ENCODE peak calls at places on chromosome 5, in nine cellular contexts. One of them, this sample, is unnamed.

GRCh38 chr5:53399921-53400697 is 80.3 kb upstream of the FST start:
- DNase-seq in activated T-cell treated with anti-CD3 and anti-CD28 coated beads for 24 hours: no peak
- DNase-seq in H54: no peak
- DNase-seq in NAMALWA: no peak
- DNase-seq in activated T-helper 9 cell treated with anti-CD3 and anti-CD28 coated beads, Interleukin-2, amount 50 U/mL, for 16 hours: no peak
- DNase-seq in activated CD8-positive, alpha-beta memory T cell treated with anti-CD3 and anti-CD28 coated beads for 48 hours: no peak
- DNase-seq in neural crest cell: no peak
- DNase-seq in NCI-H1694 treated with DMSO at 0.1 percent for 48 hours: no peak
- DNase-seq in natural killer cell: no peak
- DNase-seq in this sample: no peak

GRCh38 chr5:160496334-160496733 is 74.7 kb downstream of the PTTG1 start:
- DNase-seq in H54: no peak
- DNase-seq in activated T-cell treated with anti-CD3 and anti-CD28 coated beads for 24 hours: no peak
- DNase-seq in NAMALWA: no peak
- DNase-seq in activated CD8-positive, alpha-beta memory T cell treated with anti-CD3 and anti-CD28 coated beads for 48 hours: no peak
- DNase-seq in natural killer cell: no peak
- DNase-seq in activated T-helper 9 cell treated with anti-CD3 and anti-CD28 coated beads, Interleukin-2, amount 50 U/mL, for 16 hours: no peak
- DNase-seq in neural crest cell: no peak
- DNase-seq in NCI-H1694 treated with DMSO at 0.1 percent for 48 hours: no peak
- DNase-seq in this sample: no peak

GRCh38 chr5:56088967-56089829 is 94.4 kb upstream of the IL6ST start:
- DNase-seq in NCI-H1694 treated with DMSO at 0.1 percent for 48 hours: no peak
- DNase-seq in neural crest cell: no peak
- DNase-seq in natural killer cell: no peak
- DNase-seq in H54: peak; percentile 31
- DNase-seq in NAMALWA: no peak
- DNase-seq in activated T-helper 9 cell treated with anti-CD3 and anti-CD28 coated beads, Interleukin-2, amount 50 U/mL, for 16 hours: no peak
- DNase-seq in activated T-cell treated with anti-CD3 and anti-CD28 coated beads for 24 hours: no peak
- DNase-seq in activated CD8-positive, alpha-beta memory T cell treated with anti-CD3 and anti-CD28 coated beads for 48 hours: no peak
- DNase-seq in this sample: peak; percentile 46

GRCh38 chr5:95863383-95863757 is 40.8 kb upstream of the GLRX start:
- DNase-seq in neural crest cell: no peak
- DNase-seq in NCI-H1694 treated with DMSO at 0.1 percent for 48 hours: no peak
- DNase-seq in activated T-cell treated with anti-CD3 and anti-CD28 coated beads for 24 hours: no peak
- DNase-seq in activated CD8-positive, alpha-beta memory T cell treated with anti-CD3 and anti-CD28 coated beads for 48 hours: no peak
- DNase-seq in activated T-helper 9 cell treated with anti-CD3 and anti-CD28 coated beads, Interleukin-2, amount 50 U/mL, for 16 hours: no peak
- DNase-seq in NAMALWA: no peak
- DNase-seq in H54: no peak
- DNase-seq in natural killer cell: no peak
- DNase-seq in this sample: no peak

GRCh38 chr5:35876922-35877321 is 20.2 kb downstream of the IL7R start:
- DNase-seq in activated T-helper 9 cell treated with anti-CD3 and anti-CD28 coated beads, Interleukin-2, amount 50 U/mL, for 16 hours: no peak
- DNase-seq in natural killer cell: no peak
- DNase-seq in NAMALWA: no peak
- DNase-seq in H54: no peak
- DNase-seq in NCI-H1694 treated with DMSO at 0.1 percent for 48 hours: no peak
- DNase-seq in activated CD8-positive, alpha-beta memory T cell treated with anti-CD3 and anti-CD28 coated beads for 48 hours: no peak
- DNase-seq in activated T-cell treated with anti-CD3 and anti-CD28 coated beads for 24 hours: no peak
- DNase-seq in neural crest cell: no peak
- DNase-seq in this sample: peak; percentile 3

GRCh38 chr5:6483880-6484382 is 35.3 kb downstream of the UBE2QL1 start:
- DNase-seq in H54: no peak
- DNase-seq in neural crest cell: no peak
- DNase-seq in NAMALWA: no peak
- DNase-seq in activated T-helper 9 cell treated with anti-CD3 and anti-CD28 coated beads, Interleukin-2, amount 50 U/mL, for 16 hours: no peak
- DNase-seq in activated CD8-positive, alpha-beta memory T cell treated with anti-CD3 and anti-CD28 coated beads for 48 hours: no peak
- DNase-seq in natural killer cell: no peak
- DNase-seq in activated T-cell treated with anti-CD3 and anti-CD28 coated beads for 24 hours: no peak
- DNase-seq in NCI-H1694 treated with DMSO at 0.1 percent for 48 hours: no peak
- DNase-seq in this sample: no peak

GRCh38 chr5:134503088-134503936 is 22.2 kb upstream of the JADE2 start:
- DNase-seq in neural crest cell: no peak
- DNase-seq in H54: peak; percentile 85
- DNase-seq in activated T-cell treated with anti-CD3 and anti-CD28 coated beads for 24 hours: peak; percentile 58
- DNase-seq in activated T-helper 9 cell treated with anti-CD3 and anti-CD28 coated beads, Interleukin-2, amount 50 U/mL, for 16 hours: peak; percentile 46
- DNase-seq in activated CD8-positive, alpha-beta memory T cell treated with anti-CD3 and anti-CD28 coated beads for 48 hours: peak; percentile 45
- DNase-seq in natural killer cell: no peak
- DNase-seq in NCI-H1694 treated with DMSO at 0.1 percent for 48 hours: no peak
- DNase-seq in NAMALWA: no peak
- DNase-seq in this sample: peak; percentile 97

GRCh38 chr5:50302815-50303490 is 138.1 kb downstream of the EMB start:
- DNase-seq in NAMALWA: no peak
- DNase-seq in neural crest cell: no peak
- DNase-seq in activated CD8-positive, alpha-beta memory T cell treated with anti-CD3 and anti-CD28 coated beads for 48 hours: no peak
- DNase-seq in natural killer cell: no peak
- DNase-seq in NCI-H1694 treated with DMSO at 0.1 percent for 48 hours: no peak
- DNase-seq in activated T-cell treated with anti-CD3 and anti-CD28 coated beads for 24 hours: no peak
- DNase-seq in H54: peak; percentile 10
- DNase-seq in activated T-helper 9 cell treated with anti-CD3 and anti-CD28 coated beads, Interleukin-2, amount 50 U/mL, for 16 hours: no peak
- DNase-seq in this sample: peak; percentile 72

GRCh38 chr5:94335936-94336335 is 282.5 kb downstream of the KIAA0825 start:
- DNase-seq in NCI-H1694 treated with DMSO at 0.1 percent for 48 hours: no peak
- DNase-seq in neural crest cell: no peak
- DNase-seq in activated T-helper 9 cell treated with anti-CD3 and anti-CD28 coated beads, Interleukin-2, amount 50 U/mL, for 16 hours: no peak
- DNase-seq in H54: no peak
- DNase-seq in NAMALWA: no peak
- DNase-seq in activated CD8-positive, alpha-beta memory T cell treated with anti-CD3 and anti-CD28 coated beads for 48 hours: no peak
- DNase-seq in natural killer cell: no peak
- DNase-seq in activated T-cell treated with anti-CD3 and anti-CD28 coated beads for 24 hours: no peak
- DNase-seq in this sample: no peak

GRCh38 chr5:59810041-59810440 is 83.5 kb downstream of the PDE4D start:
- DNase-seq in activated T-cell treated with anti-CD3 and anti-CD28 coated beads for 24 hours: peak; percentile 46
- DNase-seq in neural crest cell: peak; percentile 77
- DNase-seq in NAMALWA: peak; percentile 68
- DNase-seq in NCI-H1694 treated with DMSO at 0.1 percent for 48 hours: peak; percentile 53
- DNase-seq in H54: no peak
- DNase-seq in natural killer cell: peak; percentile 51
- DNase-seq in activated CD8-positive, alpha-beta memory T cell treated with anti-CD3 and anti-CD28 coated beads for 48 hours: peak; percentile 23
- DNase-seq in activated T-helper 9 cell treated with anti-CD3 and anti-CD28 coated beads, Interleukin-2, amount 50 U/mL, for 16 hours: peak; percentile 41
- DNase-seq in this sample: peak; percentile 56

GRCh38 chr5:68648944-68649874 is 433.7 kb downstream of the PIK3R1 start:
- DNase-seq in NAMALWA: no peak
- DNase-seq in NCI-H1694 treated with DMSO at 0.1 percent for 48 hours: no peak
- DNase-seq in activated CD8-positive, alpha-beta memory T cell treated with anti-CD3 and anti-CD28 coated beads for 48 hours: no peak
- DNase-seq in activated T-helper 9 cell treated with anti-CD3 and anti-CD28 coated beads, Interleukin-2, amount 50 U/mL, for 16 hours: no peak
- DNase-seq in neural crest cell: no peak
- DNase-seq in activated T-cell treated with anti-CD3 and anti-CD28 coated beads for 24 hours: no peak
- DNase-seq in natural killer cell: no peak
- DNase-seq in H54: no peak
- DNase-seq in this sample: no peak

GRCh38 chr5:103208460-103208859 is 50.1 kb upstream of the MACIR start:
- DNase-seq in NCI-H1694 treated with DMSO at 0.1 percent for 48 hours: no peak
- DNase-seq in activated T-cell treated with anti-CD3 and anti-CD28 coated beads for 24 hours: no peak
- DNase-seq in natural killer cell: no peak
- DNase-seq in H54: no peak
- DNase-seq in activated T-helper 9 cell treated with anti-CD3 and anti-CD28 coated beads, Interleukin-2, amount 50 U/mL, for 16 hours: no peak
- DNase-seq in NAMALWA: no peak
- DNase-seq in activated CD8-positive, alpha-beta memory T cell treated with anti-CD3 and anti-CD28 coated beads for 48 hours: no peak
- DNase-seq in neural crest cell: no peak
- DNase-seq in this sample: no peak

GRCh38 chr5:139787568-139788293 is 7.9 kb upstream of the PSD2 start:
- DNase-seq in H54: peak; percentile 95
- DNase-seq in activated CD8-positive, alpha-beta memory T cell treated with anti-CD3 and anti-CD28 coated beads for 48 hours: peak; percentile 98
- DNase-seq in natural killer cell: peak; percentile 89
- DNase-seq in NCI-H1694 treated with DMSO at 0.1 percent for 48 hours: peak; percentile 52
- DNase-seq in NAMALWA: peak; percentile 80
- DNase-seq in activated T-helper 9 cell treated with anti-CD3 and anti-CD28 coated beads, Interleukin-2, amount 50 U/mL, for 16 hours: peak; percentile 78
- DNase-seq in activated T-cell treated with anti-CD3 and anti-CD28 coated beads for 24 hours: peak; percentile 83
- DNase-seq in neural crest cell: peak; percentile 99
- DNase-seq in this sample: peak; percentile 75

GRCh38 chr5:59069438-59070079 is 486.7 kb downstream of the RAB3C start:
- DNase-seq in activated T-helper 9 cell treated with anti-CD3 and anti-CD28 coated beads, Interleukin-2, amount 50 U/mL, for 16 hours: no peak
- DNase-seq in natural killer cell: no peak
- DNase-seq in H54: peak; percentile 36
- DNase-seq in activated CD8-positive, alpha-beta memory T cell treated with anti-CD3 and anti-CD28 coated beads for 48 hours: no peak
- DNase-seq in activated T-cell treated with anti-CD3 and anti-CD28 coated beads for 24 hours: no peak
- DNase-seq in neural crest cell: no peak
- DNase-seq in NAMALWA: no peak
- DNase-seq in NCI-H1694 treated with DMSO at 0.1 percent for 48 hours: peak; percentile 65
- DNase-seq in this sample: peak; percentile 92

GRCh38 chr5:178338750-178339144 is 106.1 kb upstream of the PHYKPL start:
- DNase-seq in activated T-helper 9 cell treated with anti-CD3 and anti-CD28 coated beads, Interleukin-2, amount 50 U/mL, for 16 hours: no peak
- DNase-seq in neural crest cell: no peak
- DNase-seq in H54: no peak
- DNase-seq in natural killer cell: no peak
- DNase-seq in NCI-H1694 treated with DMSO at 0.1 percent for 48 hours: peak; percentile 53
- DNase-seq in activated CD8-positive, alpha-beta memory T cell treated with anti-CD3 and anti-CD28 coated beads for 48 hours: no peak
- DNase-seq in activated T-cell treated with anti-CD3 and anti-CD28 coated beads for 24 hours: no peak
- DNase-seq in NAMALWA: no peak
- DNase-seq in this sample: no peak

GRCh38 chr5:168215646-168216045 is 75.8 kb upstream of the WWC1 start:
- DNase-seq in natural killer cell: no peak
- DNase-seq in activated T-cell treated with anti-CD3 and anti-CD28 coated beads for 24 hours: no peak
- DNase-seq in H54: no peak
- DNase-seq in NCI-H1694 treated with DMSO at 0.1 percent for 48 hours: no peak
- DNase-seq in activated T-helper 9 cell treated with anti-CD3 and anti-CD28 coated beads, Interleukin-2, amount 50 U/mL, for 16 hours: no peak
- DNase-seq in neural crest cell: no peak
- DNase-seq in activated CD8-positive, alpha-beta memory T cell treated with anti-CD3 and anti-CD28 coated beads for 48 hours: no peak
- DNase-seq in NAMALWA: no peak
- DNase-seq in this sample: no peak

GRCh38 chr5:113578091-113578490 is 64.6 kb downstream of the YTHDC2 start:
- DNase-seq in NCI-H1694 treated with DMSO at 0.1 percent for 48 hours: no peak
- DNase-seq in activated CD8-positive, alpha-beta memory T cell treated with anti-CD3 and anti-CD28 coated beads for 48 hours: no peak
- DNase-seq in neural crest cell: no peak
- DNase-seq in NAMALWA: no peak
- DNase-seq in H54: no peak
- DNase-seq in natural killer cell: no peak
- DNase-seq in activated T-cell treated with anti-CD3 and anti-CD28 coated beads for 24 hours: no peak
- DNase-seq in activated T-helper 9 cell treated with anti-CD3 and anti-CD28 coated beads, Interleukin-2, amount 50 U/mL, for 16 hours: no peak
- DNase-seq in this sample: no peak

GRCh38 chr5:120152472-120152871 is 311.6 kb upstream of the PRR16 start:
- DNase-seq in natural killer cell: no peak
- DNase-seq in H54: no peak
- DNase-seq in NCI-H1694 treated with DMSO at 0.1 percent for 48 hours: no peak
- DNase-seq in neural crest cell: no peak
- DNase-seq in activated T-cell treated with anti-CD3 and anti-CD28 coated beads for 24 hours: no peak
- DNase-seq in activated CD8-positive, alpha-beta memory T cell treated with anti-CD3 and anti-CD28 coated beads for 48 hours: no peak
- DNase-seq in NAMALWA: no peak
- DNase-seq in activated T-helper 9 cell treated with anti-CD3 and anti-CD28 coated beads, Interleukin-2, amount 50 U/mL, for 16 hours: no peak
- DNase-seq in this sample: no peak

GRCh38 chr5:60339691-60340191 is 360.2 kb downstream of the DEPDC1B start:
- DNase-seq in H54: no peak
- DNase-seq in activated T-helper 9 cell treated with anti-CD3 and anti-CD28 coated beads, Interleukin-2, amount 50 U/mL, for 16 hours: no peak
- DNase-seq in activated CD8-positive, alpha-beta memory T cell treated with anti-CD3 and anti-CD28 coated beads for 48 hours: no peak
- DNase-seq in NAMALWA: no peak
- DNase-seq in NCI-H1694 treated with DMSO at 0.1 percent for 48 hours: no peak
- DNase-seq in neural crest cell: no peak
- DNase-seq in activated T-cell treated with anti-CD3 and anti-CD28 coated beads for 24 hours: no peak
- DNase-seq in natural killer cell: no peak
- DNase-seq in this sample: no peak

GRCh38 chr5:103804714-103805113 is 242.1 kb upstream of the NUDT12 start:
- DNase-seq in natural killer cell: no peak
- DNase-seq in activated CD8-positive, alpha-beta memory T cell treated with anti-CD3 and anti-CD28 coated beads for 48 hours: no peak
- DNase-seq in H54: no peak
- DNase-seq in activated T-helper 9 cell treated with anti-CD3 and anti-CD28 coated beads, Interleukin-2, amount 50 U/mL, for 16 hours: no peak
- DNase-seq in neural crest cell: no peak
- DNase-seq in NAMALWA: no peak
- DNase-seq in activated T-cell treated with anti-CD3 and anti-CD28 coated beads for 24 hours: no peak
- DNase-seq in NCI-H1694 treated with DMSO at 0.1 percent for 48 hours: no peak
- DNase-seq in this sample: no peak

GRCh38 chr5:6637022-6637421 is 3.8 kb downstream of the SRD5A1 start:
- DNase-seq in neural crest cell: no peak
- DNase-seq in activated T-cell treated with anti-CD3 and anti-CD28 coated beads for 24 hours: no peak
- DNase-seq in NAMALWA: no peak
- DNase-seq in H54: no peak
- DNase-seq in activated T-helper 9 cell treated with anti-CD3 and anti-CD28 coated beads, Interleukin-2, amount 50 U/mL, for 16 hours: no peak
- DNase-seq in natural killer cell: no peak
- DNase-seq in activated CD8-positive, alpha-beta memory T cell treated with anti-CD3 and anti-CD28 coated beads for 48 hours: no peak
- DNase-seq in NCI-H1694 treated with DMSO at 0.1 percent for 48 hours: no peak
- DNase-seq in this sample: no peak

GRCh38 chr5:173535976-173536639 is 80.3 kb downstream of the BOD1 start:
- DNase-seq in H54: no peak
- DNase-seq in NCI-H1694 treated with DMSO at 0.1 percent for 48 hours: no peak
- DNase-seq in NAMALWA: no peak
- DNase-seq in activated T-cell treated with anti-CD3 and anti-CD28 coated beads for 24 hours: no peak
- DNase-seq in natural killer cell: no peak
- DNase-seq in neural crest cell: no peak
- DNase-seq in activated T-helper 9 cell treated with anti-CD3 and anti-CD28 coated beads, Interleukin-2, amount 50 U/mL, for 16 hours: no peak
- DNase-seq in activated CD8-positive, alpha-beta memory T cell treated with anti-CD3 and anti-CD28 coated beads for 48 hours: no peak
- DNase-seq in this sample: no peak

GRCh38 chr5:142685418-142686209 is at the start of gene FGF1:
- DNase-seq in activated T-cell treated with anti-CD3 and anti-CD28 coated beads for 24 hours: no peak
- DNase-seq in natural killer cell: no peak
- DNase-seq in activated T-helper 9 cell treated with anti-CD3 and anti-CD28 coated beads, Interleukin-2, amount 50 U/mL, for 16 hours: no peak
- DNase-seq in H54: no peak
- DNase-seq in neural crest cell: no peak
- DNase-seq in NCI-H1694 treated with DMSO at 0.1 percent for 48 hours: no peak
- DNase-seq in activated CD8-positive, alpha-beta memory T cell treated with anti-CD3 and anti-CD28 coated beads for 48 hours: no peak
- DNase-seq in NAMALWA: no peak
- DNase-seq in this sample: no peak

GRCh38 chr5:135019314-135019713 is 14.7 kb downstream of the PITX1 start:
- DNase-seq in natural killer cell: no peak
- DNase-seq in neural crest cell: no peak
- DNase-seq in NCI-H1694 treated with DMSO at 0.1 percent for 48 hours: no peak
- DNase-seq in NAMALWA: no peak
- DNase-seq in activated T-cell treated with anti-CD3 and anti-CD28 coated beads for 24 hours: no peak
- DNase-seq in activated CD8-positive, alpha-beta memory T cell treated with anti-CD3 and anti-CD28 coated beads for 48 hours: no peak
- DNase-seq in H54: no peak
- DNase-seq in activated T-helper 9 cell treated with anti-CD3 and anti-CD28 coated beads, Interleukin-2, amount 50 U/mL, for 16 hours: no peak
- DNase-seq in this sample: no peak

GRCh38 chr5:95471447-95471846 is 80.3 kb downstream of the FAM81B start:
- DNase-seq in natural killer cell: no peak
- DNase-seq in H54: no peak
- DNase-seq in NAMALWA: no peak
- DNase-seq in activated T-cell treated with anti-CD3 and anti-CD28 coated beads for 24 hours: no peak
- DNase-seq in neural crest cell: no peak
- DNase-seq in activated CD8-positive, alpha-beta memory T cell treated with anti-CD3 and anti-CD28 coated beads for 48 hours: no peak
- DNase-seq in NCI-H1694 treated with DMSO at 0.1 percent for 48 hours: no peak
- DNase-seq in activated T-helper 9 cell treated with anti-CD3 and anti-CD28 coated beads, Interleukin-2, amount 50 U/mL, for 16 hours: no peak
- DNase-seq in this sample: no peak

GRCh38 chr5:1919209-1919566 is 36.5 kb upstream of the IRX4 start:
- DNase-seq in NAMALWA: no peak
- DNase-seq in NCI-H1694 treated with DMSO at 0.1 percent for 48 hours: no peak
- DNase-seq in activated T-cell treated with anti-CD3 and anti-CD28 coated beads for 24 hours: no peak
- DNase-seq in natural killer cell: no peak
- DNase-seq in H54: no peak
- DNase-seq in activated CD8-positive, alpha-beta memory T cell treated with anti-CD3 and anti-CD28 coated beads for 48 hours: no peak
- DNase-seq in activated T-helper 9 cell treated with anti-CD3 and anti-CD28 coated beads, Interleukin-2, amount 50 U/mL, for 16 hours: no peak
- DNase-seq in neural crest cell: no peak
- DNase-seq in this sample: no peak

GRCh38 chr5:98975223-98975622 is 46.4 kb upstream of the CHD1 start:
- DNase-seq in activated T-helper 9 cell treated with anti-CD3 and anti-CD28 coated beads, Interleukin-2, amount 50 U/mL, for 16 hours: no peak
- DNase-seq in activated T-cell treated with anti-CD3 and anti-CD28 coated beads for 24 hours: no peak
- DNase-seq in natural killer cell: no peak
- DNase-seq in NCI-H1694 treated with DMSO at 0.1 percent for 48 hours: no peak
- DNase-seq in activated CD8-positive, alpha-beta memory T cell treated with anti-CD3 and anti-CD28 coated beads for 48 hours: no peak
- DNase-seq in neural crest cell: no peak
- DNase-seq in NAMALWA: no peak
- DNase-seq in H54: no peak
- DNase-seq in this sample: no peak

GRCh38 chr5:32445831-32446614 is 1.5 kb upstream of the ZFR start:
- DNase-seq in natural killer cell: no peak
- DNase-seq in H54: no peak
- DNase-seq in activated T-cell treated with anti-CD3 and anti-CD28 coated beads for 24 hours: no peak
- DNase-seq in NAMALWA: no peak
- DNase-seq in activated CD8-positive, alpha-beta memory T cell treated with anti-CD3 and anti-CD28 coated beads for 48 hours: no peak
- DNase-seq in NCI-H1694 treated with DMSO at 0.1 percent for 48 hours: no peak
- DNase-seq in activated T-helper 9 cell treated with anti-CD3 and anti-CD28 coated beads, Interleukin-2, amount 50 U/mL, for 16 hours: no peak
- DNase-seq in neural crest cell: no peak
- DNase-seq in this sample: no peak

GRCh38 chr5:157546456-157547100 is 29.0 kb downstream of the ADAM19 start:
- DNase-seq in H54: no peak
- DNase-seq in natural killer cell: no peak
- DNase-seq in neural crest cell: no peak
- DNase-seq in activated T-cell treated with anti-CD3 and anti-CD28 coated beads for 24 hours: no peak
- DNase-seq in NCI-H1694 treated with DMSO at 0.1 percent for 48 hours: no peak
- DNase-seq in activated CD8-positive, alpha-beta memory T cell treated with anti-CD3 and anti-CD28 coated beads for 48 hours: no peak
- DNase-seq in activated T-helper 9 cell treated with anti-CD3 and anti-CD28 coated beads, Interleukin-2, amount 50 U/mL, for 16 hours: no peak
- DNase-seq in NAMALWA: no peak
- DNase-seq in this sample: no peak

GRCh38 chr5:74361406-74362358 is 278.8 kb downstream of the ENC1 start:
- DNase-seq in NAMALWA: no peak
- DNase-seq in activated CD8-positive, alpha-beta memory T cell treated with anti-CD3 and anti-CD28 coated beads for 48 hours: no peak
- DNase-seq in natural killer cell: no peak
- DNase-seq in activated T-helper 9 cell treated with anti-CD3 and anti-CD28 coated beads, Interleukin-2, amount 50 U/mL, for 16 hours: no peak
- DNase-seq in activated T-cell treated with anti-CD3 and anti-CD28 coated beads for 24 hours: no peak
- DNase-seq in H54: no peak
- DNase-seq in neural crest cell: no peak
- DNase-seq in NCI-H1694 treated with DMSO at 0.1 percent for 48 hours: no peak
- DNase-seq in this sample: no peak

GRCh38 chr5:7745882-7746735 is 104.8 kb downstream of the CFAP90 start:
- DNase-seq in activated T-helper 9 cell treated with anti-CD3 and anti-CD28 coated beads, Interleukin-2, amount 50 U/mL, for 16 hours: peak; percentile 11
- DNase-seq in neural crest cell: peak; percentile 86
- DNase-seq in activated T-cell treated with anti-CD3 and anti-CD28 coated beads for 24 hours: peak; percentile 26
- DNase-seq in natural killer cell: no peak
- DNase-seq in NCI-H1694 treated with DMSO at 0.1 percent for 48 hours: peak; percentile 58
- DNase-seq in activated CD8-positive, alpha-beta memory T cell treated with anti-CD3 and anti-CD28 coated beads for 48 hours: no peak
- DNase-seq in H54: peak; percentile 44
- DNase-seq in NAMALWA: peak; percentile 60
- DNase-seq in this sample: peak; percentile 59

This sample was measured in ACHN.